ENCODE peak calls at places on chromosome 12, in nine cellular contexts. One of them, this sample, is unnamed.

GRCh38 chr12:19783547-19784444 is 344.5 kb downstream of the AEBP2 start:
- DNase-seq in cardiac fibroblast: no peak
- DNase-seq in mammary epithelial cell: no peak
- DNase-seq in dorsolateral prefrontal cortex: no peak
- DNase-seq in foreskin fibroblast: no peak
- DNase-seq in PC-9: no peak
- DNase-seq in HCT116: no peak
- DNase-seq in stomach: no peak
- DNase-seq in right atrium auricular region: no peak
- DNase-seq in this sample: no peak

GRCh38 chr12:19576421-19576925 is 137.2 kb downstream of the AEBP2 start:
- DNase-seq in dorsolateral prefrontal cortex: no peak
- DNase-seq in foreskin fibroblast: no peak
- DNase-seq in mammary epithelial cell: no peak
- DNase-seq in PC-9: no peak
- DNase-seq in HCT116: no peak
- DNase-seq in cardiac fibroblast: no peak
- DNase-seq in stomach: no peak
- DNase-seq in right atrium auricular region: no peak
- DNase-seq in this sample: no peak

GRCh38 chr12:128903231-128903630 is 50.0 kb downstream of the GLT1D1 start:
- DNase-seq in HCT116: no peak
- DNase-seq in cardiac fibroblast: no peak
- DNase-seq in dorsolateral prefrontal cortex: no peak
- DNase-seq in mammary epithelial cell: no peak
- DNase-seq in PC-9: no peak
- DNase-seq in stomach: no peak
- DNase-seq in right atrium auricular region: no peak
- DNase-seq in foreskin fibroblast: no peak
- DNase-seq in this sample: no peak

GRCh38 chr12:2853626-2854025 is 3.2 kb downstream of the TEX52 start:
- DNase-seq in dorsolateral prefrontal cortex: peak
- DNase-seq in foreskin fibroblast: peak
- DNase-seq in right atrium auricular region: peak
- DNase-seq in mammary epithelial cell: peak
- DNase-seq in stomach: peak
- DNase-seq in HCT116: peak
- DNase-seq in PC-9: no peak
- DNase-seq in cardiac fibroblast: peak
- DNase-seq in this sample: no peak

GRCh38 chr12:118330421-118331018 is 42.2 kb downstream of the TAOK3 start:
- DNase-seq in HCT116: no peak
- DNase-seq in PC-9: no peak
- DNase-seq in dorsolateral prefrontal cortex: no peak
- DNase-seq in stomach: no peak
- DNase-seq in right atrium auricular region: no peak
- DNase-seq in foreskin fibroblast: peak
- DNase-seq in cardiac fibroblast: peak
- DNase-seq in mammary epithelial cell: no peak
- DNase-seq in this sample: peak

GRCh38 chr12:55974308-55974724 is 438 bp downstream of the RAB5B start:
- DNase-seq in mammary epithelial cell: peak
- DNase-seq in HCT116: no peak
- DNase-seq in foreskin fibroblast: peak
- DNase-seq in stomach: peak
- DNase-seq in dorsolateral prefrontal cortex: no peak
- DNase-seq in right atrium auricular region: peak
- DNase-seq in PC-9: peak
- DNase-seq in cardiac fibroblast: peak
- DNase-seq in this sample: no peak

GRCh38 chr12:22648668-22649067 is 23.7 kb downstream of the ETNK1 start:
- DNase-seq in stomach: no peak
- DNase-seq in foreskin fibroblast: no peak
- DNase-seq in mammary epithelial cell: no peak
- DNase-seq in right atrium auricular region: no peak
- DNase-seq in PC-9: no peak
- DNase-seq in HCT116: no peak
- DNase-seq in cardiac fibroblast: no peak
- DNase-seq in dorsolateral prefrontal cortex: no peak
- DNase-seq in this sample: no peak

GRCh38 chr12:75908961-75909699 is 122.4 kb downstream of the PHLDA1 start:
- DNase-seq in cardiac fibroblast: peak
- DNase-seq in stomach: peak
- DNase-seq in foreskin fibroblast: peak
- DNase-seq in dorsolateral prefrontal cortex: peak
- DNase-seq in PC-9: no peak
- DNase-seq in HCT116: no peak
- DNase-seq in mammary epithelial cell: no peak
- DNase-seq in right atrium auricular region: peak
- DNase-seq in this sample: peak

GRCh38 chr12:100185361-100185894 is 15.2 kb upstream of the ACTR6 start:
- DNase-seq in foreskin fibroblast: no peak
- DNase-seq in PC-9: no peak
- DNase-seq in right atrium auricular region: peak
- DNase-seq in dorsolateral prefrontal cortex: no peak
- DNase-seq in cardiac fibroblast: no peak
- DNase-seq in HCT116: no peak
- DNase-seq in stomach: no peak
- DNase-seq in mammary epithelial cell: no peak
- DNase-seq in this sample: no peak

GRCh38 chr12:123075591-123076171 is 75.2 kb downstream of the PITPNM2 start:
- DNase-seq in mammary epithelial cell: no peak
- DNase-seq in stomach: peak
- DNase-seq in foreskin fibroblast: no peak
- DNase-seq in cardiac fibroblast: no peak
- DNase-seq in PC-9: peak
- DNase-seq in HCT116: no peak
- DNase-seq in right atrium auricular region: no peak
- DNase-seq in dorsolateral prefrontal cortex: no peak
- DNase-seq in this sample: peak

GRCh38 chr12:129558036-129558435 is 345.8 kb downstream of the TMEM132D start:
- DNase-seq in foreskin fibroblast: no peak
- DNase-seq in stomach: no peak
- DNase-seq in mammary epithelial cell: no peak
- DNase-seq in dorsolateral prefrontal cortex: no peak
- DNase-seq in HCT116: no peak
- DNase-seq in cardiac fibroblast: no peak
- DNase-seq in PC-9: no peak
- DNase-seq in right atrium auricular region: no peak
- DNase-seq in this sample: no peak

GRCh38 chr12:111438501-111438900 is 32.8 kb downstream of the SH2B3 start:
- DNase-seq in PC-9: no peak
- DNase-seq in HCT116: no peak
- DNase-seq in cardiac fibroblast: peak
- DNase-seq in mammary epithelial cell: peak
- DNase-seq in stomach: peak
- DNase-seq in dorsolateral prefrontal cortex: no peak
- DNase-seq in right atrium auricular region: no peak
- DNase-seq in foreskin fibroblast: no peak
- DNase-seq in this sample: no peak

GRCh38 chr12:60071759-60072191 is 475.9 kb downstream of the SLC16A7 start:
- DNase-seq in foreskin fibroblast: no peak
- DNase-seq in stomach: no peak
- DNase-seq in HCT116: no peak
- DNase-seq in cardiac fibroblast: no peak
- DNase-seq in right atrium auricular region: no peak
- DNase-seq in dorsolateral prefrontal cortex: no peak
- DNase-seq in mammary epithelial cell: peak
- DNase-seq in PC-9: no peak
- DNase-seq in this sample: no peak

GRCh38 chr12:2805146-2805525 is 7.3 kb upstream of the ITFG2 start:
- DNase-seq in stomach: no peak
- DNase-seq in dorsolateral prefrontal cortex: no peak
- DNase-seq in right atrium auricular region: no peak
- DNase-seq in HCT116: no peak
- DNase-seq in cardiac fibroblast: no peak
- DNase-seq in mammary epithelial cell: no peak
- DNase-seq in foreskin fibroblast: no peak
- DNase-seq in PC-9: no peak
- DNase-seq in this sample: no peak

GRCh38 chr12:132495165-132495544 is 5.2 kb downstream of the FBRSL1 start:
- DNase-seq in foreskin fibroblast: no peak
- DNase-seq in cardiac fibroblast: no peak
- DNase-seq in right atrium auricular region: no peak
- DNase-seq in HCT116: no peak
- DNase-seq in dorsolateral prefrontal cortex: no peak
- DNase-seq in PC-9: no peak
- DNase-seq in mammary epithelial cell: no peak
- DNase-seq in stomach: no peak
- DNase-seq in this sample: no peak

GRCh38 chr12:28550757-28551381 is 360.6 kb downstream of the CCDC91 start:
- DNase-seq in right atrium auricular region: no peak
- DNase-seq in mammary epithelial cell: peak
- DNase-seq in dorsolateral prefrontal cortex: no peak
- DNase-seq in stomach: no peak
- DNase-seq in PC-9: peak
- DNase-seq in cardiac fibroblast: peak
- DNase-seq in foreskin fibroblast: peak
- DNase-seq in HCT116: peak
- DNase-seq in this sample: no peak

GRCh38 chr12:13099066-13099909 is 4.2 kb downstream of the GSG1 start:
- DNase-seq in stomach: no peak
- DNase-seq in HCT116: no peak
- DNase-seq in cardiac fibroblast: peak
- DNase-seq in PC-9: peak
- DNase-seq in foreskin fibroblast: no peak
- DNase-seq in mammary epithelial cell: no peak
- DNase-seq in right atrium auricular region: no peak
- DNase-seq in dorsolateral prefrontal cortex: no peak
- DNase-seq in this sample: no peak

GRCh38 chr12:91133871-91134270 is 22.6 kb upstream of the LUM start:
- DNase-seq in HCT116: no peak
- DNase-seq in mammary epithelial cell: peak
- DNase-seq in PC-9: no peak
- DNase-seq in right atrium auricular region: no peak
- DNase-seq in cardiac fibroblast: peak
- DNase-seq in foreskin fibroblast: peak
- DNase-seq in dorsolateral prefrontal cortex: no peak
- DNase-seq in stomach: no peak
- DNase-seq in this sample: no peak

GRCh38 chr12:124094188-124094587 is 121.2 kb downstream of the ZNF664 start:
- DNase-seq in dorsolateral prefrontal cortex: no peak
- DNase-seq in mammary epithelial cell: no peak
- DNase-seq in cardiac fibroblast: no peak
- DNase-seq in stomach: no peak
- DNase-seq in PC-9: no peak
- DNase-seq in HCT116: no peak
- DNase-seq in foreskin fibroblast: no peak
- DNase-seq in right atrium auricular region: no peak
- DNase-seq in this sample: no peak
- H3K4me3 ChIP-seq in dorsolateral prefrontal cortex: no peak
- H3K4me3 ChIP-seq in mammary epithelial cell: no peak
- H3K4me3 ChIP-seq in cardiac fibroblast: no peak
- H3K4me3 ChIP-seq in stomach: no peak
- H3K4me3 ChIP-seq in PC-9: no peak
- H3K4me3 ChIP-seq in HCT116: no peak
- H3K4me3 ChIP-seq in foreskin fibroblast: no peak
- H3K4me3 ChIP-seq in right atrium auricular region: no peak
- H3K4me3 ChIP-seq in this sample: no peak

GRCh38 chr12:72267974-72268373 is 4.2 kb upstream of the TRHDE start:
- DNase-seq in dorsolateral prefrontal cortex: no peak
- DNase-seq in HCT116: no peak
- DNase-seq in right atrium auricular region: no peak
- DNase-seq in stomach: no peak
- DNase-seq in foreskin fibroblast: no peak
- DNase-seq in mammary epithelial cell: no peak
- DNase-seq in cardiac fibroblast: no peak
- DNase-seq in PC-9: no peak
- DNase-seq in this sample: no peak
- TF ChIP-seq CTCF in dorsolateral prefrontal cortex: peak
- TF ChIP-seq CTCF in HCT116: peak
- TF ChIP-seq CTCF in right atrium auricular region: no peak
- TF ChIP-seq CTCF in stomach: no peak
- TF ChIP-seq CTCF in foreskin fibroblast: peak
- TF ChIP-seq CTCF in mammary epithelial cell: peak
- TF ChIP-seq CTCF in cardiac fibroblast: peak
- TF ChIP-seq CTCF in PC-9: peak
- TF ChIP-seq CTCF in this sample: peak

GRCh38 chr12:88417531-88417930 is 162.7 kb downstream of the KITLG start:
- DNase-seq in cardiac fibroblast: no peak
- DNase-seq in foreskin fibroblast: no peak
- DNase-seq in stomach: no peak
- DNase-seq in mammary epithelial cell: no peak
- DNase-seq in PC-9: no peak
- DNase-seq in HCT116: no peak
- DNase-seq in right atrium auricular region: no peak
- DNase-seq in dorsolateral prefrontal cortex: no peak
- DNase-seq in this sample: peak
- H3K4me3 ChIP-seq in cardiac fibroblast: no peak
- H3K4me3 ChIP-seq in foreskin fibroblast: peak
- H3K4me3 ChIP-seq in stomach: peak
- H3K4me3 ChIP-seq in mammary epithelial cell: no peak
- H3K4me3 ChIP-seq in PC-9: no peak
- H3K4me3 ChIP-seq in HCT116: no peak
- H3K4me3 ChIP-seq in right atrium auricular region: no peak
- H3K4me3 ChIP-seq in dorsolateral prefrontal cortex: no peak
- H3K4me3 ChIP-seq in this sample: no peak

DNA sequence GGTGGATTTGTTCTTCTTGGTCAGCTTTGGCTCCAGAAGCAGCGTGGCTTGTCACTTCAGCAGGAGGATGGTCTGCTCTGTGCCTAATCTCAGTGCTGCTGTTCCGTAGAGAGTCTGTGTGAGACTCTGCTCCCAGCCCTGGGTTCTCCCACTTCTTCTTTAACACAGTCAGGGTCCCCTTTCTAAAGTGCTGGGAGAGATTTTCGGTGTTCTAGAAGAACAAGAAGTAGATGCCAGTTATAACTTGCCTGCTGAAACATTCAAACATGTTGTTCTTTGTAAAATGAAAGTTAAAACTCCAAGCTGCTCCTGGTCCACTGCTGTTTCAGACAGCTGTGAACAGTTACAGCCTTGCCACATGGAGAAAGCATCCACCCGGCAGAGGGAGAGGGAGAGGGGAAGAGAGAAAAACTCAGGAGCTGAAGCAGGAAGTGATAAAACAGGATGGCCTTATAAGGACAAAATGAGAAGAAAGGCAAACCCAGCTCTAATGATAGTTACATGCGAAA is 55.2 kb upstream of the CERS5 start:
- DNase-seq in right atrium auricular region: peak
- DNase-seq in foreskin fibroblast: peak
- DNase-seq in cardiac fibroblast: peak
- DNase-seq in dorsolateral prefrontal cortex: no peak
- DNase-seq in mammary epithelial cell: peak
- DNase-seq in PC-9: no peak
- DNase-seq in stomach: peak
- DNase-seq in HCT116: peak
- DNase-seq in this sample: no peak
- TF ChIP-seq CTCF in right atrium auricular region: no peak
- TF ChIP-seq CTCF in foreskin fibroblast: peak
- TF ChIP-seq CTCF in cardiac fibroblast: peak
- TF ChIP-seq CTCF in dorsolateral prefrontal cortex: peak
- TF ChIP-seq CTCF in mammary epithelial cell: peak
- TF ChIP-seq CTCF in PC-9: no peak
- TF ChIP-seq CTCF in stomach: peak
- TF ChIP-seq CTCF in HCT116: no peak
- TF ChIP-seq CTCF in this sample: no peak